ENCODE peak calls at places on chromosomes 13 and 19, in ten cellular contexts. H is spleen, N is neural crest cell, J is memory B cell, Y is left ventricle myocardium superior, R is right cardiac atrium, X is ureter, W is fibroblast of the aortic adventitia, M is KBM-7, I is fibroblast of gingiva. E is an unnamed sample.

GRCh38 chr13:27367570-27367969 is 56.8 kb upstream of the GTF3A start:
- DNase-seq in J (no peak), N (no peak), Y (no peak), H (no peak), X (no peak), I (no peak), R (no peak), M (no peak), W (no peak), E (no peak)

GRCh38 chr19:13784731-13785452 is 10.4 kb upstream of the ZSWIM4 start:
- DNase-seq in X (peak), M (peak), N (peak), R (peak), Y (peak), I (peak), J (peak), H (peak), W (peak), E (peak)

GRCh38 chr13:94345374-94346195 is 133.9 kb downstream of the DCT start:
- DNase-seq in R (no peak), W (peak), X (no peak), I (peak), M (peak), N (no peak), H (no peak), Y (no peak), J (no peak), E (no peak)

GRCh38 chr19:50759886-50760285 is 10.4 kb upstream of the GPR32 start:
- DNase-seq in X (no peak), R (no peak), H (no peak), J (no peak), Y (no peak), N (no peak), W (peak), M (peak), I (no peak), E (no peak)

GRCh38 chr13:98327326-98328314 is 150.6 kb upstream of the RNF113B start:
- DNase-seq in R (no peak), J (no peak), W (peak), X (no peak), Y (no peak), H (no peak), I (peak), M (no peak), N (no peak), E (no peak)

GRCh38 chr19:19053508-19054314 is 10.1 kb upstream of the SLC25A42 start:
- DNase-seq in N (peak), Y (peak), J (peak), W (peak), H (peak), R (peak), M (peak), I (peak), X (no peak), E (peak)

GRCh38 chr19:35842666-35843272 is 9.5 kb downstream of the NPHS1 start:
- DNase-seq in N (no peak), X (no peak), I (no peak), J (no peak), M (no peak), H (no peak), R (no peak), W (no peak), Y (no peak), E (no peak)

GRCh38 chr19:30227661-30228112 is 144.5 kb upstream of the ZNF536 start:
- DNase-seq in Y (peak), X (peak), N (peak), H (peak), J (peak), M (peak), R (peak), W (peak), I (peak), E (no peak)

GRCh38 chr19:56116606-56117005 is 4.5 kb downstream of the ZNF787 start:
- DNase-seq in N (no peak), J (no peak), R (no peak), Y (no peak), X (no peak), M (no peak), W (no peak), I (no peak), H (no peak), E (no peak)

GRCh38 chr19:22354665-22355064 is 67.5 kb downstream of the ZNF98 start:
- DNase-seq in I (no peak), H (no peak), M (no peak), Y (no peak), J (no peak), W (no peak), R (no peak), N (no peak), X (no peak), E (no peak)

GRCh38 chr13:98577823-98578285 is 947 bp upstream of the STK24 start:
- DNase-seq in W (no peak), H (peak), N (no peak), Y (no peak), J (no peak), X (no peak), M (no peak), I (no peak), R (no peak), E (no peak)

GRCh38 chr13:30033681-30034447 is 183.4 kb upstream of the UBL3 start:
- DNase-seq in W (peak), X (no peak), Y (no peak), N (no peak), H (no peak), M (peak), I (peak), J (no peak), R (no peak), E (no peak)

GRCh38 chr13:95793018-95793555 is 116.1 kb downstream of the DNAJC3 start:
- DNase-seq in I (no peak), N (no peak), J (no peak), X (no peak), M (no peak), W (peak), H (no peak), Y (no peak), R (no peak), E (no peak)

GRCh38 chr19:35315883-35316282 is 13.1 kb upstream of the CD22 start:
- DNase-seq in W (no peak), I (no peak), N (no peak), R (no peak), H (no peak), X (no peak), Y (no peak), J (no peak), M (no peak), E (no peak)

GRCh38 chr13:77387607-77388200 is 60.8 kb upstream of the MYCBP2 start:
- DNase-seq in W (no peak), I (no peak), X (no peak), M (no peak), J (no peak), R (peak), N (no peak), H (no peak), Y (no peak), E (peak)

GRCh38 chr13:50894042-50894441 is 15.5 kb upstream of the RNASEH2B start:
- DNase-seq in I (no peak), N (no peak), Y (no peak), W (no peak), H (no peak), M (peak), R (no peak), X (no peak), J (no peak), E (no peak)

GRCh38 chr19:19691683-19692082 is 23.0 kb downstream of the ZNF101 start:
- DNase-seq in I (no peak), H (no peak), R (no peak), Y (no peak), M (no peak), X (no peak), W (no peak), J (no peak), N (no peak), E (no peak)

GRCh38 chr13:97338571-97338970 is 95.4 kb upstream of the RAP2A start:
- DNase-seq in X (no peak), Y (no peak), W (no peak), M (no peak), J (no peak), H (no peak), I (no peak), N (no peak), R (no peak), E (no peak)

GRCh38 chr19:42246143-42246868 is 3.9 kb upstream of the GSK3A start:
- DNase-seq in N (no peak), Y (peak), R (peak), H (peak), M (peak), I (peak), W (peak), J (no peak), X (peak), E (peak)

GRCh38 chr19:35718345-35719041 is 690 bp downstream of the KMT2B start:
- DNase-seq in I (no peak), M (peak), Y (peak), R (peak), J (peak), N (peak), H (peak), X (no peak), W (no peak), E (no peak)

GRCh38 chr19:10918359-10918758 is 10.1 kb downstream of the YIPF2 start:
- DNase-seq in I (no peak), Y (no peak), H (no peak), X (no peak), J (no peak), W (no peak), R (no peak), M (no peak), N (no peak), E (no peak)

GRCh38 chr13:86660090-86660489 is 860.9 kb upstream of the SLITRK6 start:
- DNase-seq in W (no peak), M (no peak), Y (no peak), H (no peak), I (no peak), X (no peak), R (no peak), J (no peak), N (no peak), E (no peak)

GRCh38 chr13:60019119-60019993 is 144.4 kb downstream of the DIAPH3 start:
- DNase-seq in W (peak), J (no peak), H (no peak), M (no peak), Y (no peak), N (no peak), X (no peak), R (no peak), I (peak), E (no peak)

GRCh38 chr13:27034678-27035111 is 136.9 kb downstream of the USP12 start:
- DNase-seq in W (no peak), N (no peak), H (no peak), I (no peak), J (no peak), Y (peak), M (no peak), X (no peak), R (no peak), E (no peak)

GRCh38 chr19:51093066-51093465 is 10.4 kb upstream of the KLK14 start:
- DNase-seq in J (no peak), N (no peak), X (no peak), W (no peak), M (no peak), Y (no peak), H (no peak), I (no peak), R (no peak), E (no peak)

GRCh38 chr19:18420931-18421330 is 1.7 kb downstream of the SSBP4 start:
- DNase-seq in W (no peak), H (no peak), N (no peak), I (no peak), Y (no peak), X (no peak), R (peak), M (no peak), J (no peak), E (no peak)

GRCh38 chr13:26557393-26558073 is at the start of gene WASF3:
- DNase-seq in I (peak), W (peak), X (peak), N (peak), R (peak), M (peak), Y (peak), J (peak), H (peak), E (peak)

GRCh38 chr19:43570174-43570791 is 5.0 kb downstream of the XRCC1 start:
- DNase-seq in J (no peak), R (no peak), Y (no peak), H (no peak), W (no peak), I (no peak), M (no peak), N (no peak), X (no peak), E (no peak)

GRCh38 chr13:79455331-79455730 is 25.6 kb upstream of the NDFIP2 start:
- DNase-seq in W (peak), H (no peak), Y (no peak), R (no peak), X (no peak), M (no peak), I (no peak), J (no peak), N (no peak), E (no peak)

GRCh38 chr13:37127706-37128241 is 22.3 kb upstream of the CSNK1A1L start:
- DNase-seq in M (no peak), N (no peak), X (no peak), I (peak), H (no peak), Y (peak), J (no peak), W (peak), R (peak), E (no peak)

GRCh38 chr13:45255253-45255987 is 54.6 kb upstream of the KCTD4 start:
- DNase-seq in N (no peak), J (no peak), Y (no peak), I (no peak), R (no peak), M (no peak), X (no peak), W (no peak), H (no peak), E (no peak)

GRCh38 chr13:113231306-113232207 is 22.1 kb downstream of the CUL4A start:
- DNase-seq in X (no peak), N (no peak), R (no peak), H (no peak), I (no peak), W (no peak), Y (no peak), M (no peak), J (no peak), E (no peak)

GRCh38 chr19:38135150-38135998 is 88.6 kb downstream of the DPF1 start:
- DNase-seq in M (no peak), N (no peak), W (peak), R (no peak), J (no peak), X (no peak), H (no peak), I (no peak), Y (no peak), E (peak)